ENCODE peak calls at places on chromosome 6, in four cellular contexts. J, S, Z and V are unnamed samples.

GRCh38 chr6:109167557-109167956 is 72.2 kb downstream of the CEP57L1 start:
- DNase-seq in J (no peak), S (no peak), Z (no peak), V (no peak)

GRCh38 chr6:111456208-111456607 is 26.8 kb downstream of the REV3L start:
- DNase-seq in S (no peak), Z (no peak), J (no peak), V (no peak)

GRCh38 chr6:113562248-113562647 is 294.9 kb upstream of the MARCKS start:
- DNase-seq in Z (no peak), J (no peak), S (no peak), V (no peak)

GRCh38 chr6:144559865-144560603 is 274.9 kb downstream of the UTRN start:
- DNase-seq in S (no peak), Z (no peak), J (no peak), V (peak; percentile 69)

GRCh38 chr6:127518710-127519468 is at the start of gene MTCL3:
- DNase-seq in J (no peak), Z (no peak), S (no peak), V (peak; percentile 54)

GRCh38 chr6:43268348-43268685 is 25.0 kb downstream of the TTBK1 start:
- DNase-seq in J (no peak), Z (no peak), S (no peak), V (no peak)

GRCh38 chr6:45156075-45156474 is 172.1 kb upstream of the RUNX2 start:
- DNase-seq in S (peak; percentile 41), J (no peak), Z (no peak), V (peak; percentile 57)

GRCh38 chr6:14031516-14031915 is 86.1 kb upstream of the CD83 start:
- DNase-seq in S (no peak), J (no peak), Z (no peak), V (no peak)

GRCh38 chr6:31356216-31356945 is 598 bp downstream of the HLA-B start:
- DNase-seq in Z (peak; percentile 61), J (no peak), S (peak; percentile 67), V (peak; percentile 52)

GRCh38 chr6:167766986-167767714 is 59.6 kb upstream of the AFDN start:
- DNase-seq in S (no peak), Z (no peak), J (no peak), V (no peak)
- TF ChIP-seq CTCF in S (no peak), Z (no peak), J (no peak), V (no peak)

DNA sequence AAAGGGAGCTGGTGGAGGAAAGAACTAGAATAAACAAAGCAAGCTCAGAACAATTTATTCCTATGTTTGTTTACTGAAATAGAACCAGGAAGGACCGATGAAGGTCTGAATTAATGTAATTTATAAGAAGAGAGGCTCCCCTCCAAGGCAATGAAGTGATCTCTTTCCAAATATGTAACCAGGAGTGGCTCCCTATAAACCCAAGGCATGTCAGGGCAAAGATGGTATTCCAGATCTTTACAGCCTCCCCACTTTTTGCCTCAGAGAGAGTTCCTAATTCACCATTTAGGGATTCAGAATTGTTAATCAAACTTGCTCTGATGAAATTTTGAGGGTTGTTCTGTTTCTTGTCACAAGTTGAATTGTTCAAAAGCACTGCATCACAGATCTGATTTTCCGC is 88.8 kb downstream of the HDGFL1 start:
- DNase-seq in S (no peak), J (no peak), Z (no peak), V (no peak)
- TF ChIP-seq CTCF in S (no peak), J (no peak), Z (no peak), V (no peak)

DNA sequence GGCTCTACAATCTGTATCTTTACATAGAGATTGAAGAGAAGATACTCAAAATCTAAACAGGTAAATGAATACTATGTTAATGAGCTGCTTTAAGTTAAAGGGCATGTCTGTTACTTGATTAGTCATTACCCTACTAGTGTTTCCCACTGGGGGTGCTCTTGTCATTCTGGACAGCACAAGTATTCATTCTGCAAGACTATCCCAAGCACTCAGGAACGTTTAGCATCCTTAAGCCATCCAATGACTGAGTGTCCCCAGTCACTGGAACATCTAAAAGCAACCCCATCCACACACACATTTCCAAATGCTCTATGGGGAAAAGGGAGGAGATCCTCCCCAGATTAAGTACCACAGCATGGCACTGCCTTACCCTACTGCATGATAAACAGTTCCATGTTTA is 25.7 kb downstream of the EZR start:
- DNase-seq in J (no peak), S (no peak), Z (no peak), V (peak; percentile 50)
- TF ChIP-seq CTCF in J (peak; percentile 49), S (peak; percentile 61), Z (no peak), V (peak; percentile 58)

DNA sequence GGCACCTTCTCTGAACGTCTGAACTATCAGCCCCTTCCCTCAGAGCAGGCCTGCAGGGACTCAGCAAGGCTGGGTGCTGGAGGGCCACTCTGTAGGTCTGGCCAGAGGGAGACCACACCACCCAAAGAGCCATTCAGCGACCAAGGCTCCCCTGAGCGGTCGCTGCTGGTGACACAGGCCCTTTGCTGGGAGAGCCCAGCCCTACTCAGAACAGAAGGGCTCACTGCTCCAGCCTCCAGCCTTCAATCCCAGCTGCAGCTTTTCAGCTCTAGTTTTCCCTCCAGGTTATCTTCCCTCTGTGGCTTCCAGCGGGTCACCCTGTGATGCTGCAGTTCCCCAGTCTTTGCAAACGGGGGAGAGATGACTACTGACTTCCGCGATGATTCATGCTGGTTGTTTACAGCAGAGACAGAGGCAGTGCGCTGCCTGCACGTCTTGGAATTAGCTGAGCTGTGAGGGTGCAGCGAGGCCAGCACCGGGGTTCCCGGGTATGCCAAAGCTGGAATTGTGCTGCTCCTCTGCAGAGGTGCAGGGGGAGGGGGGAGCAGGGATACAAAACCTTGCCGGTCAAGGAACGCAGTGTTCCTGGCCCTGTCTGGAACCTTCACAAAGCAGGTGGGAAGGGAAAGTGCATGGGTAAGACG is 161.4 kb downstream of the LY86 start:
- DNase-seq in J (peak; percentile 25), S (no peak), Z (peak; percentile 88), V (peak; percentile 27)
- TF ChIP-seq CTCF in J (no peak), S (no peak), Z (no peak), V (no peak)

DNA sequence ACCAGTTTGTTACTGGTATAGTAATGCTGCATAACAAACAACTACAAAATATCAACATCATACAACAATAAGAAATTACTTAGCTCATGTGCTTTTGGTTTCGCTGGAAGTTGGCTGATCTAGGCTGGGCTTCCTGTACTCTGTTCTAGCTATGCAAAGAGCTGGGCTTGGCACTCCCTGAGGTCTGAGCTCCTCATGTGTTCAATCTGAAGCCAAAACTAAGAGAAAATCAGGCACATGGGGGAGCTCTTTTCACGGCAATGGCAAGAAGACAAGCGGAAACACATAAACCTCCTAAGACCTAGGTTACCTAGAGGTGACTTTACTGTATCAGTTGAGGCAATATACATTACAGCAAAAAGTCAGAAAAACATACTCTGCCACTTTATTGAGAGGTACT is 574.2 kb downstream of the KHDRBS2 start:
- DNase-seq in S (no peak), Z (no peak), J (no peak), V (no peak)
- TF ChIP-seq CTCF in S (no peak), Z (no peak), J (no peak), V (no peak)

GRCh38 chr6:136945072-136945471 is 23.0 kb downstream of the SLC35D3 start:
- DNase-seq in J (no peak), Z (no peak), S (no peak), V (no peak)
- TF ChIP-seq CTCF in J (no peak), Z (no peak), S (no peak), V (no peak)

DNA sequence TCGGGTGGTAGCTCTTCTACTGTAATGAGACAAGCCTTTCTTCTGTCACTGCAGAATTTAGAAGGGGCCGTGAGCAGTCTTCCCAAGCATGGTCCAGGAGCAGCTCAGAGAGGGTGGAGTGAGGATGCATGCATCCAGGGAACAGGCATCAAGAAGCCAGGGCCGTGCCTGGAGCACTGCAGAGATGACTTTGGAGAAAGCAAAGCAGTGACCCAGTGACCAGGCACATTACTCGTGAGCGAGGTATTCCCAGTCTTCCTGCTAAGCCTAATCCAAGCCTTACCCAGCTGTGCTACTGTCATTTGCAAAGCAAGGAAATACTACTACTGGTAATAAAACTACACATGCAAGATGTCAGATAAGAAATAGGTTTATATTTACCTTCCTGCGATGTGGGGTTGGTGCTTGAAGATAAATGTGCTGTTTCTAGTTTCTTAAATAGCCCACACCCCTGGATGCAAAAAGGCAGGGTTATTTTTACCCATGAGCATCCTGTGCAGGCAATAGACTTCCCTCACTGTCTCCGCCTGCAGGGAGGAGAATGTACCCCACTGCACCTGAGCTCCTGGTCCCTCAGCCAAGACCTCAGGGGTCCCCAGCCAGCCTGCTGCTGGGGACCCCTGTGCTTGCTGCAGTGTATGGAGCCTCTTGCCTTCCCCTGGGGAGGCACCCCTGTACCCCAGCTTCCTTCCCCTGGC is 62.9 kb downstream of the SSR1 start:
- DNase-seq in Z (no peak), S (no peak), J (no peak), V (no peak)
- TF ChIP-seq CTCF in Z (no peak), S (no peak), J (no peak), V (no peak)